ENCODE peak calls at places on chromosomes 11 and 22, in five cellular contexts. C, X, J, H and Y are unnamed samples.

GRCh38 chr11:65280646-65281045 is 18.9 kb downstream of the POLA2 start:
- DNase-seq in C (no peak), X (no peak), J (no peak), H (peak; percentile 27), Y (no peak)

GRCh38 chr11:117663826-117664225 is 133.2 kb downstream of the DSCAML1 start:
- DNase-seq in C (peak; percentile 48), X (no peak), J (no peak), H (no peak), Y (no peak)

GRCh38 chr11:60500276-60500935 is 7.8 kb downstream of the MS4A12 start:
- DNase-seq in C (no peak), X (no peak), J (no peak), H (no peak), Y (no peak)

GRCh38 chr11:14611939-14612338 is 31.7 kb upstream of the PDE3B start:
- DNase-seq in C (no peak), X (no peak), J (no peak), H (no peak), Y (no peak)

GRCh38 chr11:117818036-117818858 is 6.3 kb downstream of the FXYD2 start:
- DNase-seq in C (no peak), X (no peak), J (peak; percentile 25), H (peak; percentile 56), Y (no peak)

GRCh38 chr11:4127357-4127756 is 32.8 kb downstream of the RRM1 start:
- DNase-seq in C (no peak), X (no peak), J (no peak), H (no peak), Y (no peak)

GRCh38 chr11:69905611-69906452 is 86.6 kb upstream of the FGF3 start:
- DNase-seq in C (no peak), X (no peak), J (no peak), H (no peak), Y (no peak)

GRCh38 chr11:112297248-112297866 is 36.7 kb upstream of the PLET1 start:
- DNase-seq in C (no peak), X (no peak), J (no peak), H (no peak), Y (no peak)

GRCh38 chr11:64675417-64676252 is 47.4 kb downstream of the NRXN2 start:
- DNase-seq in C (peak; percentile 62), X (no peak), J (peak; percentile 61), H (peak; percentile 82), Y (no peak)

GRCh38 chr11:45930031-45930794 is 7.8 kb downstream of the LARGE2 start:
- DNase-seq in C (no peak), X (peak; percentile 68), J (no peak), H (no peak), Y (peak; percentile 42)

GRCh38 chr11:86484164-86484794 is 109.6 kb downstream of the CCDC81 start:
- DNase-seq in C (peak; percentile 65), X (peak; percentile 81), J (peak; percentile 97), H (peak; percentile 100), Y (no peak)

GRCh38 chr11:14310696-14311095 is 48.3 kb downstream of the RRAS2 start:
- DNase-seq in C (no peak), X (no peak), J (no peak), H (peak; percentile 49), Y (no peak)

GRCh38 chr22:25369133-25369532 is 149.7 kb downstream of the CRYBB2 start:
- DNase-seq in C (no peak), X (no peak), J (no peak), H (no peak), Y (no peak)

GRCh38 chr22:49230194-49230577 is 597.5 kb downstream of the BRD1 start:
- DNase-seq in C (no peak), X (peak; percentile 33), J (no peak), H (no peak), Y (no peak)

GRCh38 chr11:64990222-64990918 is 6.4 kb downstream of the BATF2 start:
- DNase-seq in C (no peak), X (no peak), J (no peak), H (no peak), Y (no peak)

GRCh38 chr22:37526376-37526775 is 7.2 kb upstream of the CARD10 start:
- DNase-seq in C (no peak), X (no peak), J (no peak), H (no peak), Y (no peak)

GRCh38 chr22:45008853-45009751 is 703 bp downstream of the PHF21B start:
- DNase-seq in C (peak; percentile 20), X (no peak), J (peak; percentile 31), H (no peak), Y (no peak)

GRCh38 chr11:90722552-90723190 is 499.8 kb upstream of the CHORDC1 start:
- DNase-seq in C (no peak), X (no peak), J (peak; percentile 14), H (no peak), Y (no peak)

GRCh38 chr22:17707526-17707925 is 66.7 kb downstream of the BID start:
- DNase-seq in C (no peak), X (no peak), J (no peak), H (no peak), Y (no peak)

GRCh38 chr11:96052921-96053631 is 129.2 kb upstream of the MTMR2 start:
- DNase-seq in C (no peak), X (no peak), J (no peak), H (peak; percentile 62), Y (no peak)

GRCh38 chr11:8839306-8839956 is 71.6 kb upstream of the AKIP1 start:
- DNase-seq in C (no peak), X (no peak), J (no peak), H (no peak), Y (no peak)

GRCh38 chr11:100841711-100842407 is 154.8 kb downstream of the ARHGAP42 start:
- DNase-seq in C (no peak), X (no peak), J (peak; percentile 34), H (no peak), Y (no peak)

GRCh38 chr11:99176430-99176829 is 155.7 kb downstream of the CNTN5 start:
- DNase-seq in C (no peak), X (no peak), J (no peak), H (no peak), Y (no peak)

GRCh38 chr11:118641463-118642019 is 34.1 kb downstream of the PHLDB1 start:
- DNase-seq in C (no peak), X (no peak), J (no peak), H (no peak), Y (no peak)

GRCh38 chr11:3644817-3645235 is at the start of gene ART1:
- DNase-seq in C (no peak), X (no peak), J (peak; percentile 70), H (no peak), Y (no peak)

GRCh38 chr22:44427506-44428470 is 70.2 kb downstream of the RTL6 start:
- DNase-seq in C (no peak), X (no peak), J (no peak), H (no peak), Y (no peak)

GRCh38 chr11:10625982-10626311 is 57.5 kb upstream of the LYVE1 start:
- DNase-seq in C (no peak), X (no peak), J (no peak), H (no peak), Y (no peak)

GRCh38 chr11:12174145-12175143 is 64.1 kb downstream of the MICAL2 start:
- DNase-seq in C (no peak), X (no peak), J (no peak), H (peak; percentile 81), Y (no peak)

GRCh38 chr11:72840780-72841179 is 26.6 kb downstream of the ATG16L2 start:
- DNase-seq in C (no peak), X (no peak), J (peak; percentile 35), H (peak; percentile 95), Y (no peak)

GRCh38 chr22:21917206-21917958 is 35.3 kb downstream of the PPM1F start:
- DNase-seq in C (no peak), X (no peak), J (no peak), H (no peak), Y (no peak)

GRCh38 chr11:78801161-78801884 is 226.7 kb upstream of the NARS2 start:
- DNase-seq in C (peak; percentile 40), X (peak; percentile 63), J (peak; percentile 43), H (peak; percentile 98), Y (no peak)

GRCh38 chr22:46315976-46316375 is 19.3 kb downstream of the GTSE1 start:
- DNase-seq in C (no peak), X (no peak), J (no peak), H (no peak), Y (no peak)

GRCh38 chr11:115921540-115921939 is 417.3 kb upstream of the CADM1 start:
- DNase-seq in C (no peak), X (no peak), J (no peak), H (no peak), Y (no peak)
- TF ChIP-seq POLR2A in C (no peak), X (no peak), J (no peak), H (no peak), Y (no peak)

DNA sequence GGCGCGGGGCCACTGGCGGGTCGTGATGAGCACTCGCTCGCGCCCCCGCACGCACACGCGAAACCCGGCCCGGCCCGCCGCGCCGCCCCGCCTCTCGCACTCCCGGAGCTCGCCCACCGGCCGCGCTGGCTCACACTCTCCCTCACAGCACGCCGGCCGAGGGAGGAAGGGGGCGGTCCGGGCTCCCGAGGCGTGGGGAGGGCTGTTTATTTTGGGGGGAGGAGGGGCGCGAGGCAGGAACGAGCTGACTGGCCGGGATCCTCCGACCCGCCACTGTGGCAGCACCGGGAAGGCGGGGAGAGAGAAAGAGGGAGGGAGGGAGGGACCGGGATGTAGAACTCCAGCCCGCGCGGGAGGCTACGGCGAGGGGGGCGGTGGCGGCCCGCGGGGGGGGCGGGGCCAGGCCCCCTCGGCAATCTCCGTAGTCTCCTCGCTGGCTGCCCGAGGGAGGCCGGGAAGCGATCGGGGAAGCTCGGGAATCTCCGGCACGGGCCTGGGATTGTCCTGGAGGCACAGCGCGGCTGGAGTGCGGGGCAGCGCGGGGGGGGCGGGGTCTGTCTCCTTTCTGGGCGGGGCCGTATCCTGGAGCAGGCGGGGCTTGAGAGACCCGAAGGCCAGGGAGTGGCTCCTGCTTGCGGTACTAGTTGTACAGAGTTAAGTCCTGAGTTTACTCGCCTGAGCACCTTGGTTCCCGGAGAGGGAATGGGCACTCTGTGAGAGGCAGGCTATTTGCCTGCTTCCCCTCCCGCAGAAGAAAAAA is at the start of gene RBFOX2:
- DNase-seq in C (peak; percentile 99), X (peak; percentile 98), J (peak; percentile 91), H (peak; percentile 95), Y (peak; percentile 77)
- TF ChIP-seq POLR2A in C (peak; percentile 67), X (no peak), J (peak; percentile 48), H (peak; percentile 52), Y (no peak)

GRCh38 chr22:23144926-23145906 is at the start of gene RAB36:
- DNase-seq in C (peak; percentile 97), X (peak; percentile 98), J (peak; percentile 99), H (peak; percentile 98), Y (peak; percentile 92)
- TF ChIP-seq POLR2A in C (peak; percentile 28), X (no peak), J (peak; percentile 48), H (peak; percentile 65), Y (no peak)

DNA sequence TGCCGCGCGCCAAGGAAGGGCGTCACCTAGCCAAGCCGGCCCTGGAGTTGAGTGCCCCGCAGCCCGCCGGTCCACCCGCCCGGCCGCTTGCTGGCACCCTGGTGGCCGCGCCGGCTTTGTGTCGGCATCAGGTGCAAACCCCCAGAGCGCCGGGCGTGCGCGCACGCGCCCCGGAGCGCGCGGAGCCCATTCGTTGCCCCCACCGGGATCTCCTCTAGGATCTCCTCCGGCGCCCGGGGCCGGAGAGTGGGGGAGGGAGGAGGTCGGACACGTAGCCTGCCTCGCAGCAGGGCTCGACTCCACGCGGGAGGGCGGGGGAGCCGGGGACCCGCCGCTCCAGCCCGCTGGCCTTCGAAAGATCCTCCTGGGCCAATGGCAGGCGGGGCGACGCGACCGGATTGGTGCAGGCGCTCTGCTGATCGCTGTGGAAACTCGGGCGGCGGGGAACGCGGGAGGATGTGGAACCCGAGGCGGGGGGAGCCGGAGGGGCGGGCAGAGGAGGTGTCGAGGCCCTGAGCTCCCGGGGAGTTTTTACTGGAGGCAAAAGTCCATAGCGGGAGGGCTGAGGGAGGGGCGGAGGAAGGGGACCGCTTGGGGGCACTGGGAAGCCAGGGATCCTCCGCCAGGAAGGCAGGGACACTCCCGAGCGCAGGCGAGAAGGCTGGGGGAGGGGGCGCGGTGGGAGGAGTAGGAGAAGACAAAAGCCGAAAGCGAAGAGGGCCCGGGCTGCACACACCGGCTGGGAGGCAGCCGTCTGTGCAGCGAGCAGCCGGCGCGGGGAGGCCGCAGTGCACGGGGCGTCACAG is at the start of gene FADS2:
- DNase-seq in C (peak; percentile 95), X (peak; percentile 77), J (peak; percentile 93), H (peak; percentile 89), Y (peak; percentile 41)
- TF ChIP-seq POLR2A in C (peak; percentile 54), X (no peak), J (peak; percentile 98), H (peak; percentile 70), Y (no peak)